ENCODE peak calls at places on chromosomes 4 and X, in four cellular contexts. X, F, J and L are unnamed samples.

GRCh38 chrX:106170318-106170717 is 2.2 kb downstream of the PWWP3B start:
- DNase-seq in F (no peak), X (peak), J (no peak), L (no peak)

GRCh38 chr4:172808196-172808595 is 360.4 kb upstream of the GALNT7 start:
- DNase-seq in X (no peak), J (no peak), F (no peak), L (no peak)

GRCh38 chr4:7421356-7422097 is 13.2 kb downstream of the PSAPL1 start:
- DNase-seq in J (peak), F (no peak), X (no peak), L (no peak)

GRCh38 chrX:31038585-31039326 is 33.1 kb downstream of the FTHL17 start:
- DNase-seq in X (peak), J (no peak), F (no peak), L (peak)

GRCh38 chrX:114344756-114345155 is 239.1 kb upstream of the HTR2C start:
- DNase-seq in J (no peak), F (no peak), X (peak), L (peak)

GRCh38 chr4:71266090-71266794 is 72.6 kb upstream of the SLC4A4 start:
- DNase-seq in J (no peak), F (no peak), X (no peak), L (no peak)

GRCh38 chrX:112841820-112842157 is 1.2 kb upstream of the AMOT start:
- DNase-seq in F (no peak), J (no peak), X (no peak), L (no peak)

GRCh38 chr4:13523105-13523477 is 21.2 kb downstream of the NKX3-2 start:
- DNase-seq in J (no peak), X (no peak), F (no peak), L (no peak)